ENCODE peak calls at places on chromosome 21, in six cellular contexts. X, N, B, R, J and V are unnamed samples.

GRCh38 chr21:28066051-28066450 is 926.6 kb downstream of the LTN1 start:
- DNase-seq in X (no peak), N (peak; percentile 29), B (no peak), R (no peak), J (peak; percentile 19), V (no peak)

GRCh38 chr21:32348604-32349332 is 44.0 kb downstream of the URB1 start:
- DNase-seq in X (no peak), N (no peak), B (no peak), R (no peak), J (no peak), V (no peak)

GRCh38 chr21:31258073-31258472 is 86.0 kb downstream of the TIAM1 start:
- DNase-seq in X (no peak), N (no peak), B (no peak), R (no peak), J (no peak), V (no peak)

GRCh38 chr21:35449846-35450245 is 400.7 kb upstream of the RUNX1 start:
- DNase-seq in X (no peak), N (no peak), B (no peak), R (no peak), J (no peak), V (no peak)

GRCh38 chr21:32206631-32207030 is 72.2 kb downstream of the MIS18A start:
- DNase-seq in X (no peak), N (no peak), B (no peak), R (no peak), J (no peak), V (no peak)

GRCh38 chr21:17185685-17186084 is 327.2 kb upstream of the CXADR start:
- DNase-seq in X (no peak), N (no peak), B (no peak), R (no peak), J (no peak), V (no peak)

GRCh38 chr21:45167796-45168222 is 93.4 kb downstream of the ADARB1 start:
- DNase-seq in X (no peak), N (peak; percentile 16), B (no peak), R (no peak), J (peak; percentile 83), V (no peak)

GRCh38 chr21:24716306-24716918 is 890.9 kb downstream of the MRPL39 start:
- DNase-seq in X (no peak), N (no peak), B (no peak), R (no peak), J (no peak), V (no peak)

GRCh38 chr21:20292280-20292679 is 705.9 kb upstream of the NCAM2 start:
- DNase-seq in X (no peak), N (no peak), B (no peak), R (no peak), J (no peak), V (no peak)

GRCh38 chr21:31974454-31974985 is 101.7 kb downstream of the HUNK start:
- DNase-seq in X (no peak), N (no peak), B (no peak), R (no peak), J (no peak), V (peak; percentile 2)

GRCh38 chr21:26920055-26920454 is 46.8 kb downstream of the ADAMTS5 start:
- DNase-seq in X (no peak), N (no peak), B (no peak), R (no peak), J (peak; percentile 53), V (no peak)

GRCh38 chr21:45010860-45011259 is 63.5 kb upstream of the ADARB1 start:
- DNase-seq in X (peak; percentile 37), N (no peak), B (peak; percentile 35), R (no peak), J (no peak), V (no peak)

GRCh38 chr21:39616373-39616772 is 3.6 kb downstream of the B3GALT5 start:
- DNase-seq in X (no peak), N (peak; percentile 53), B (no peak), R (no peak), J (no peak), V (no peak)

GRCh38 chr21:24939288-24939687 is 668.0 kb downstream of the MRPL39 start:
- DNase-seq in X (no peak), N (no peak), B (no peak), R (no peak), J (no peak), V (no peak)

GRCh38 chr21:31917108-31917507 is 44.3 kb downstream of the HUNK start:
- DNase-seq in X (no peak), N (no peak), B (no peak), R (no peak), J (no peak), V (no peak)

GRCh38 chr21:27298465-27298864 is 331.6 kb upstream of the ADAMTS5 start:
- DNase-seq in X (no peak), N (no peak), B (no peak), R (no peak), J (peak; percentile 23), V (no peak)

GRCh38 chr21:35476616-35477395 is 427.7 kb upstream of the RUNX1 start:
- DNase-seq in X (no peak), N (peak; percentile 54), B (no peak), R (no peak), J (peak; percentile 65), V (no peak)

GRCh38 chr21:35326677-35327076 is 277.6 kb upstream of the RUNX1 start:
- DNase-seq in X (no peak), N (no peak), B (no peak), R (no peak), J (peak; percentile 67), V (no peak)

GRCh38 chr21:32572574-32573420 is 12.5 kb downstream of the TCP10L start:
- DNase-seq in X (no peak), N (peak; percentile 10), B (no peak), R (no peak), J (no peak), V (no peak)

GRCh38 chr21:32297449-32297848 is 1.2 kb upstream of the MRAP start:
- DNase-seq in X (no peak), N (no peak), B (no peak), R (no peak), J (no peak), V (no peak)

GRCh38 chr21:16071761-16072160 is 342.0 kb downstream of the USP25 start:
- DNase-seq in X (no peak), N (no peak), B (no peak), R (no peak), J (no peak), V (no peak)

GRCh38 chr21:23887709-23888303 is 1719.5 kb downstream of the MRPL39 start:
- DNase-seq in X (no peak), N (no peak), B (no peak), R (no peak), J (no peak), V (no peak)

GRCh38 chr21:14500873-14501272 is 45.2 kb downstream of the SAMSN1 start:
- DNase-seq in X (no peak), N (no peak), B (no peak), R (no peak), J (no peak), V (no peak)

GRCh38 chr21:16419188-16419874 is 689.5 kb downstream of the USP25 start:
- DNase-seq in X (no peak), N (no peak), B (peak; percentile 76), R (peak; percentile 85), J (peak; percentile 95), V (no peak)

GRCh38 chr21:40049031-40049958 is 182.1 kb downstream of the PCP4 start:
- DNase-seq in X (no peak), N (no peak), B (no peak), R (peak; percentile 72), J (no peak), V (no peak)

GRCh38 chr21:24205317-24205716 is 1402.0 kb downstream of the MRPL39 start:
- DNase-seq in X (no peak), N (no peak), B (no peak), R (no peak), J (no peak), V (no peak)

GRCh38 chr21:35635994-35636393 is 424.3 kb downstream of the SETD4 start:
- DNase-seq in X (no peak), N (no peak), B (no peak), R (no peak), J (no peak), V (no peak)

GRCh38 chr21:14543983-14544382 is 2.1 kb downstream of the SAMSN1 start:
- DNase-seq in X (no peak), N (no peak), B (no peak), R (no peak), J (no peak), V (no peak)

GRCh38 chr21:17368748-17369363 is 144.0 kb upstream of the CXADR start:
- DNase-seq in X (no peak), N (no peak), B (no peak), R (no peak), J (no peak), V (no peak)

GRCh38 chr21:16124397-16125130 is 394.8 kb downstream of the USP25 start:
- DNase-seq in X (no peak), N (peak; percentile 90), B (no peak), R (peak; percentile 62), J (peak; percentile 97), V (no peak)

GRCh38 chr21:17925900-17926299 is 106.7 kb upstream of the C21orf91 start:
- DNase-seq in X (no peak), N (peak; percentile 50), B (no peak), R (no peak), J (peak; percentile 48), V (no peak)

DNA sequence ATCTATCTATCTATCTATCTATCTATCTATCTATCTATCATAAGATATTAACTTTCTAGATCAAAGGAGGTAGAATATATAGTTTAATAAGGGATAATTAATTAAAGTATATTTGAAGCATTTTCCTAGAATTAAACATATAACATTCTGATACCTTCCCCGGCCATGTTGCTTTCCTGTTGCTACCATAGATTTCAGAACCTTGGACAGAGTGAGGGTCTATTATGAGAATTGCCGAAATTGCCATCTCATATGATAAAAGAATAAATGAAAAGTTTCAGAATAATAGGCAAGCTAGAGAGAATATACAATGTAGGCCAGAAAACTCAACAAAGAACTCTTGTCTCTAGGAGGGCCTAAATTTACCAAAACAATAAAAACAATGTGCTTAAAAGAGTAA is 706.1 kb upstream of the TMPRSS15 start:
- DNase-seq in X (no peak), N (no peak), B (no peak), R (no peak), J (no peak), V (no peak)
- H3K4me1 ChIP-seq in X (no peaks in the 10 kb centered on the region), N (no peaks in the 10 kb centered on the region), B (no peaks in the 10 kb centered on the region), R (no peaks in the 10 kb centered on the region), J (no peaks in the 10 kb centered on the region), V (no peaks in the 10 kb centered on the region)

GRCh38 chr21:29149771-29150425 is 19.5 kb downstream of the MAP3K7CL start:
- DNase-seq in X (no peak), N (peak; percentile 64), B (no peak), R (no peak), J (peak; percentile 59), V (no peak)
- H3K4me1 ChIP-seq in X (peaks cover 13% of the 10 kb centered on the region), N (peaks cover 24% of the 10 kb centered on the region), B (peaks cover 79% of the 10 kb centered on the region), R (no peaks in the 10 kb centered on the region), J (peaks cover 28% of the 10 kb centered on the region), V (no peaks in the 10 kb centered on the region)

GRCh38 chr21:43916691-43917514 is 51.9 kb downstream of the AGPAT3 start:
- DNase-seq in X (no peak), N (no peak), B (no peak), R (no peak), J (peak; percentile 35), V (peak; percentile 30)
- H3K4me1 ChIP-seq in X (peaks cover 28% of the 10 kb centered on the region), N (no peaks in the 10 kb centered on the region), B (peaks cover 70% of the 10 kb centered on the region), R (no peaks in the 10 kb centered on the region), J (no peaks in the 10 kb centered on the region), V (peaks cover 34% of the 10 kb centered on the region)

DNA sequence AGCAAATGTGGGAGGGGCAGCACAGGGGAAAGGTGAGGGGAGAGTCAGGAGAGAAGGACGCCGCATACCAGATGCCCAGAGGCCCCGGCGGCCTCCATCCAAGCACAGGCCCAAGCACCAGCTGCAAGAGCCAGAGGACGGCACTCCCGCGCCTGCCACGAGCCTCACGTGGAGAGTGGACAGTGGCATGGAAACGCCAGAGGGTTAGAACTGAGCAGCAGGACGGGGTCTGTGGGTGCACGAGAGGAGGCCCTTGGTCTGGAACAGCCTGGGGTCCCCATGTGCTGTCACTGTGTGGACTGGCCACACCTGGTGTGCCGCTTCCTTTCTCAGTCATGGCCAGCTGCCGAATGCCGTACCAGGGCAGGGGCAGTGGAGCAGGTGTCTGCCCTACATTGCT is 68.7 kb downstream of the AGPAT3 start:
- DNase-seq in X (peak; percentile 67), N (no peak), B (peak; percentile 45), R (no peak), J (no peak), V (no peak)
- H3K4me1 ChIP-seq in X (peaks cover 13% of the 10 kb centered on the region), N (no peaks in the 10 kb centered on the region), B (peaks cover 43% of the 10 kb centered on the region), R (no peaks in the 10 kb centered on the region), J (peaks cover 2% of the 10 kb centered on the region), V (peaks cover 7% of the 10 kb centered on the region)